ENCODE peak calls at places on chromosomes 13 and 19, in seven cellular contexts. Q is naive thymus-derived CD4-positive, alpha-beta T cell; Z is thoracic aorta; I is Peyer's patch; H is ovary; J is CD4-positive, alpha-beta memory T cell; G is fibroblast of lung. M is an unnamed sample. For H3K4me1, the result is how much of the 10 kb centered on the place peaks cover.

GRCh38 chr13:49218493-49219051 is 1.6 kb upstream of the MLNR start:
- DNase-seq in H (no peak), Z (no peak), I (no peak), Q (no peak), G (peak), J (no peak), M (peak)

GRCh38 chr19:7619671-7620441 is 9.5 kb downstream of the XAB2 start:
- DNase-seq in G (no peak), Q (no peak), Z (no peak), H (no peak), J (no peak), I (no peak), M (no peak)

GRCh38 chr13:31945202-31945978 is 86.2 kb upstream of the FRY start:
- DNase-seq in I (peak), H (peak), J (no peak), Q (no peak), Z (no peak), G (peak), M (peak)

GRCh38 chr13:83935566-83935965 is 53.3 kb upstream of the SLITRK1 start:
- DNase-seq in H (no peak), G (no peak), Q (no peak), J (no peak), I (no peak), Z (no peak), M (no peak)

GRCh38 chr13:31930901-31931522 is 100.6 kb upstream of the FRY start:
- DNase-seq in G (peak), J (no peak), I (no peak), Z (no peak), Q (no peak), H (no peak), M (peak)

GRCh38 chr19:4456843-4457653 is 546 bp downstream of the UBXN6 start:
- DNase-seq in I (peak), J (no peak), Z (no peak), Q (no peak), H (no peak), G (peak), M (peak)

GRCh38 chr13:76378767-76379166 is 507.4 kb downstream of the KCTD12 start:
- DNase-seq in H (no peak), G (no peak), I (no peak), J (no peak), Q (no peak), Z (no peak), M (no peak)

GRCh38 chr13:111201304-111201940 is 86.3 kb downstream of the ARHGEF7 start:
- DNase-seq in I (no peak), G (no peak), H (no peak), J (no peak), Z (no peak), Q (no peak), M (no peak)

GRCh38 chr13:111472083-111472482 is 151.6 kb downstream of the TEX29 start:
- DNase-seq in Q (no peak), H (no peak), I (no peak), J (no peak), Z (no peak), G (no peak), M (no peak)

GRCh38 chr13:35512271-35512920 is 35.9 kb upstream of the MAB21L1 start:
- DNase-seq in I (no peak), J (no peak), Q (no peak), G (peak), Z (no peak), H (peak), M (no peak)

GRCh38 chr13:73618275-73618865 is 515.8 kb downstream of the KLF12 start:
- DNase-seq in G (no peak), H (no peak), Z (no peak), I (peak), Q (no peak), J (no peak), M (peak)

GRCh38 chr19:49362048-49362925 is at the start of gene TEAD2:
- DNase-seq in Z (no peak), G (peak), I (peak), H (peak), Q (no peak), J (no peak), M (peak)

GRCh38 chr13:81058916-81059290 is 718.0 kb upstream of the SPRY2 start:
- DNase-seq in J (no peak), H (no peak), I (no peak), Z (no peak), G (peak), Q (no peak), M (no peak)

GRCh38 chr13:34161829-34162544 is 344.0 kb downstream of the RFC3 start:
- DNase-seq in J (no peak), H (no peak), I (no peak), G (peak), Z (no peak), Q (no peak), M (no peak)

GRCh38 chr13:56317839-56318238 is 822.9 kb upstream of the PRR20A start:
- DNase-seq in Z (no peak), H (no peak), Q (no peak), I (no peak), J (no peak), G (no peak), M (no peak)

GRCh38 chr19:42184401-42184861 is 33.0 kb downstream of the DEDD2 start:
- DNase-seq in Z (no peak), I (peak), G (peak), Q (peak), H (peak), J (peak), M (peak)

GRCh38 chr19:51367565-51368365 is 1.0 kb downstream of the CLDND2 start:
- DNase-seq in G (peak), H (peak), Q (peak), I (peak), Z (peak), J (peak), M (peak)

GRCh38 chr19:10045371-10045770 is 32.1 kb downstream of the RDH8 start:
- DNase-seq in G (no peak), Q (no peak), J (no peak), H (no peak), Z (no peak), I (no peak), M (no peak)

GRCh38 chr13:110624766-110625756 is 9.7 kb downstream of the NAXD start:
- DNase-seq in J (no peak), H (no peak), G (no peak), Z (no peak), Q (no peak), I (no peak), M (no peak)

GRCh38 chr19:34274827-34275625 is 20.7 kb downstream of the GARRE1 start:
- DNase-seq in Q (no peak), J (no peak), I (no peak), Z (no peak), H (no peak), G (peak), M (no peak)

GRCh38 chr13:46982856-46983582 is 86.2 kb upstream of the HTR2A start:
- DNase-seq in I (peak), J (no peak), G (no peak), H (no peak), Z (no peak), Q (no peak), M (no peak)

DNA sequence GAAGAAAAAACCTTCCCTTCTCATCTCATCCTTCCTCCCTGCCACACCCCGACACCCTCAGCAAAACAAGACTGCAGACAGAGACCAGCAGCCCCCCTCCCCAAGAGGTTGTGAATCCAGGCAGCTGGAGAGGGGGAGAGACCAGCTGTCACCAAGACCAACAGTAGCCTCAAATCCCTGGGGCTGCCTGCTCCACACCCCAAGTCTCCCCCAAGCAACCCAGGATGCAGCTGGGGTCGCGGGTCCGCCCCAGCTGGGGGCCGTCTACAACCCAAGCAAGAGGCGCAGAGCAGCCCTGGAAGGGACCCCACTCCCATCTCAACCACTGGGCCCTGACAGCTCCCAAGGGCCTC is 7.1 kb downstream of the KLF16 start:
- DNase-seq in I (no peak), H (no peak), J (no peak), G (no peak), Q (no peak), Z (no peak), M (no peak)
- H3K27ac ChIP-seq in I (peak), H (peak), J (peak), G (peak), Q (peak), Z (peak), M (peak)

GRCh38 chr13:23578411-23579071 is 8.3 kb downstream of the TNFRSF19 start:
- DNase-seq in J (peak), I (peak), H (peak), Q (peak), G (peak), Z (no peak), M (peak)
- H3K4me1 ChIP-seq in J (under half), I (under half), H (under half), Q (under half), G (under half), Z (under half), M (under half)

GRCh38 chr19:1129535-1129934 is 25.7 kb downstream of the GPX4 start:
- DNase-seq in H (no peak), Z (no peak), G (no peak), J (no peak), Q (no peak), I (no peak), M (no peak)

GRCh38 chr19:1132625-1133383 is 29.0 kb downstream of the GPX4 start:
- DNase-seq in G (no peak), Q (no peak), Z (no peak), H (no peak), J (peak), I (no peak), M (no peak)

GRCh38 chr19:1131718-1132552 is 28.1 kb downstream of the GPX4 start:
- DNase-seq in Z (peak), J (peak), G (peak), H (peak), I (peak), Q (peak), M (peak)

GRCh38 chr19:1133471-1133929 is 29.7 kb downstream of the GPX4 start:
- DNase-seq in I (peak), H (no peak), Q (peak), Z (no peak), G (no peak), J (peak), M (peak)

GRCh38 chr19:1130801-1131717 is 27.3 kb downstream of the GPX4 start:
- DNase-seq in G (no peak), H (no peak), Z (no peak), Q (peak), I (peak), J (peak), M (peak)
- H3K4me3 ChIP-seq in G (peak), H (peak), Z (peak), Q (peak), I (peak), J (peak), M (peak)

GRCh38 chr13:45464141-45464686 is 525 bp upstream of the COG3 start:
- DNase-seq in J (no peak), Q (no peak), G (no peak), H (no peak), Z (no peak), I (peak), M (no peak)

GRCh38 chr13:45466359-45466758 is 1.6 kb downstream of the COG3 start:
- DNase-seq in I (no peak), G (no peak), Z (no peak), H (no peak), Q (no peak), J (no peak), M (peak)

GRCh38 chr13:45468676-45469075 is 3.9 kb downstream of the COG3 start:
- DNase-seq in Z (no peak), I (no peak), G (no peak), Q (no peak), H (no peak), J (no peak), M (peak)

DNA sequence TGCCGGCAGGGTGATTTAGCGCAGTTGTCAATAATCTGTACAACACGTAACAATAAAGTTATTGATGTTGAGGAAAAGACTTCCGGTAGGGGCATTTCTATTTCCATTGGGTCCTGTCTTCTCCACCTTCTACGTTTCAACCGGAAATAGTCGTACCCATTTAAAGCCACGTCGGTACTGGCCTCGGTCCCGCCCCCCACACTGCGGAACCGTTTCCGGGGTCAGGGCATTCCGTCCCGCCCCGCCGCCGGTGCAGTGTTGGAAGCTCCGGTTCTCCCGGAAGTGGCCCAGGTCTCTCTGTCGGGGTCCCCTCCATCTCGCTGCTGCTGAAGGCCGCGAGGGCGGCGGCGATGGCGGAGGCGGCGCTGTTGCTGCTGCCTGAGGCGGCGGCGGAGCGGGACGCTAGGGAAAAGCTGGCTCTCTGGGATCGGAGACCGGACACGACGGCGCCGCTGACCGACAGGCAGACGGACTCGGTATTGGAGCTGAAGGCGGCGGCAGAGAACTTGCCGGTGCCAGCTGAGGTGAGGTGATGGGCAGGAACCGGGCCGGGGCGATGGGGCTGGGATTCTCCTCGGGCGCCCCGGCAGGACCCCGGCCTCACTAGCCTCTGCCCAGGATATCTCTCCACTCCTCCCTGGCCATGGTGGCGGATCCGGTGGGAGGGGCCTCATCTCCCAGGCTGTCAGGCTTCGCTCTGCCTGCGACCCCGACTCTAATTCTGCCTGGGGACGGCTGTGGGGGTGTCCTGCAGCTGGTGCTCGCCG is at the start of gene COG3:
- DNase-seq in Z (peak), J (peak), G (peak), H (peak), Q (peak), I (peak), M (peak)
- H3K27ac ChIP-seq in Z (peak), J (peak), G (peak), H (no peak), Q (peak), I (peak), M (peak)

GRCh38 chr13:98976941-98977340 is 923 bp downstream of the DOCK9 start:
- DNase-seq in I (no peak), Q (no peak), J (no peak), H (no peak), G (peak), Z (no peak), M (no peak)
- H3K4me1 ChIP-seq in I (under half), Q (half or more), J (half or more), H (under half), G (under half), Z (under half), M (under half)

GRCh38 chr13:50911937-50912624 is 2.5 kb downstream of the RNASEH2B start:
- DNase-seq in Q (peak), I (peak), G (peak), Z (peak), J (peak), H (peak), M (peak)
- H3K4me3 ChIP-seq in Q (peak), I (no peak), G (peak), Z (no peak), J (peak), H (no peak), M (no peak)

GRCh38 chr19:46481187-46481586 is 9.8 kb upstream of the PNMA8A start:
- DNase-seq in H (peak), Q (no peak), G (peak), Z (no peak), J (no peak), I (no peak), M (no peak)

GRCh38 chr19:46480409-46480808 is 9.0 kb upstream of the PNMA8A start:
- DNase-seq in I (no peak), G (peak), Q (no peak), Z (no peak), J (no peak), H (peak), M (no peak)

GRCh38 chr19:46481947-46482346 is 10.6 kb upstream of the PNMA8A start:
- DNase-seq in I (no peak), Q (no peak), J (no peak), H (peak), Z (no peak), G (peak), M (no peak)

GRCh38 chr19:46475976-46476375 is 4.6 kb upstream of the PNMA8A start:
- DNase-seq in H (no peak), Z (no peak), I (no peak), Q (no peak), J (no peak), G (peak), M (no peak)

GRCh38 chr19:46478356-46478986 is 7.1 kb upstream of the PNMA8A start:
- DNase-seq in Z (no peak), G (peak), J (peak), H (no peak), I (no peak), Q (no peak), M (no peak)
- H3K27ac ChIP-seq in Z (peak), G (no peak), J (no peak), H (no peak), I (peak), Q (no peak), M (no peak)

GRCh38 chr13:37598572-37598971 is at the start of gene POSTN:
- DNase-seq in J (no peak), H (no peak), G (peak), Q (no peak), I (no peak), Z (no peak), M (no peak)
- H3K4me1 ChIP-seq in J (under half), H (under half), G (under half), Q (under half), I (under half), Z (under half), M (under half)

GRCh38 chr19:13015361-13016231 is 20.3 kb downstream of the NFIX start:
- DNase-seq in Z (no peak), G (peak), Q (no peak), J (no peak), I (no peak), H (no peak), M (no peak)

GRCh38 chr19:13014101-13014920 is 19.0 kb downstream of the NFIX start:
- DNase-seq in I (no peak), G (peak), Z (no peak), H (no peak), J (no peak), Q (no peak), M (no peak)

GRCh38 chr19:13013649-13014048 is 18.4 kb downstream of the NFIX start:
- DNase-seq in Z (no peak), G (peak), I (no peak), J (no peak), Q (no peak), H (no peak), M (no peak)

GRCh38 chr19:13016245-13016627 is 21.0 kb downstream of the NFIX start:
- DNase-seq in H (no peak), G (no peak), Q (no peak), I (no peak), J (no peak), Z (no peak), M (no peak)

GRCh38 chr19:13014921-13015280 is 19.6 kb downstream of the NFIX start:
- DNase-seq in J (no peak), I (no peak), H (no peak), G (no peak), Q (no peak), Z (no peak), M (no peak)
- H3K4me3 ChIP-seq in J (no peak), I (no peak), H (peak), G (peak), Q (no peak), Z (peak), M (no peak)

DNA sequence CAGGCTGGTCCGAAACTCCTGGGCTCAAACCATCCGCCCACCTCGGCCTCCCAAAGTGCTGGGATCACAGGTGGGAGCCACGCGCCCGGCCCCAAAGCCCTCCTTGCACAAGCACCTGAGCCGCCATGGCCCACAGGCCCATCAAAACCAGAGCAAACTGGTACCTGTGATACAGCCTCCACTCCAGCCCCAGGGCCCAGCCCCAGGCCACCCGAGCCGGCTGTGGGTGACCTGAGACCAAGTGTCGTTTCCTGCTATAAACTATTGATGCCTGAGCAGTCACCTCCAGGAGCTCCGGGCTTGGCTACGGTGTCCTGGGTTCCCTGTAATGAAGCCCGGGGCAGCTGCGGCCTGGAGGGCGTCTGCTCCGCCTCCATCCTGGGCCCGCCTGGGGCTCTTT is 9.7 kb upstream of the PTBP1 start:
- DNase-seq in Q (no peak), H (no peak), J (no peak), Z (no peak), G (no peak), I (no peak), M (no peak)
- H3K27ac ChIP-seq in Q (no peak), H (no peak), J (no peak), Z (no peak), G (no peak), I (no peak), M (peak)